ENCODE peak calls at places on chromosomes 3 and 15, in seven cellular contexts. E, A, W, T, Z, L and X are unnamed samples.

GRCh38 chr3:182713743-182714517 is 79.4 kb upstream of the ATP11B start:
- DNase-seq in L (peak), W (peak), E (peak), Z (no peak), T (no peak), A (no peak), X (peak)

GRCh38 chr3:116199063-116199462 is 246.2 kb downstream of the LSAMP start:
- DNase-seq in A (no peak), W (no peak), Z (no peak), T (no peak), L (no peak), E (no peak), X (no peak)

GRCh38 chr15:100879461-100880138 is at the start of gene ALDH1A3:
- DNase-seq in W (no peak), Z (no peak), A (peak), L (peak), T (no peak), E (peak), X (peak)

GRCh38 chr15:71093089-71094024 is 21.9 kb upstream of the THSD4 start:
- DNase-seq in W (no peak), T (no peak), L (peak), A (peak), Z (no peak), E (peak), X (peak)

GRCh38 chr3:108125151-108125540 is 34.3 kb upstream of the CD47 start:
- DNase-seq in E (no peak), A (no peak), L (no peak), Z (no peak), W (no peak), T (no peak), X (no peak)

GRCh38 chr3:143507735-143508580 is 340.3 kb downstream of the SLC9A9 start:
- DNase-seq in T (no peak), E (peak), W (no peak), Z (no peak), L (peak), A (no peak), X (peak)

GRCh38 chr3:26712211-26713026 is 89.8 kb downstream of the LRRC3B start:
- DNase-seq in E (no peak), T (no peak), W (no peak), L (peak), Z (no peak), A (no peak), X (peak)

GRCh38 chr3:9151240-9151639 is 98.2 kb downstream of the SRGAP3 start:
- DNase-seq in A (no peak), E (peak), L (peak), W (no peak), Z (no peak), T (no peak), X (peak)

GRCh38 chr3:45870099-45870498 is 16.2 kb upstream of the CCR9 start:
- DNase-seq in T (no peak), A (no peak), E (no peak), Z (no peak), W (no peak), L (no peak), X (no peak)

GRCh38 chr3:52779411-52780297 is 2.3 kb downstream of the ITIH1 start:
- DNase-seq in T (peak), L (no peak), W (no peak), A (no peak), E (no peak), Z (no peak), X (no peak)

GRCh38 chr15:43204016-43204901 is 16.6 kb downstream of the EPB42 start:
- DNase-seq in Z (no peak), E (peak), L (peak), A (peak), T (no peak), W (peak), X (peak)

GRCh38 chr15:60563539-60564404 is 84.8 kb upstream of the ICE2 start:
- DNase-seq in Z (no peak), L (no peak), E (no peak), W (no peak), A (no peak), T (no peak), X (no peak)

GRCh38 chr3:143951351-143951971 is 20.2 kb upstream of the DIPK2A start:
- DNase-seq in W (peak), E (peak), A (no peak), Z (no peak), T (no peak), L (peak), X (peak)

GRCh38 chr3:158381274-158381868 is 189.6 kb upstream of the MLF1 start:
- DNase-seq in L (peak), E (peak), Z (no peak), T (no peak), A (no peak), W (no peak), X (no peak)

GRCh38 chr15:69272139-69272538 is 26.6 kb upstream of the PAQR5 start:
- DNase-seq in W (no peak), E (no peak), T (no peak), A (no peak), Z (no peak), L (no peak), X (no peak)

GRCh38 chr15:89052474-89052873 is 35.8 kb upstream of the ABHD2 start:
- DNase-seq in T (no peak), A (no peak), Z (no peak), W (peak), L (peak), E (peak), X (peak)

GRCh38 chr3:30649572-30650310 is 43.3 kb downstream of the TGFBR2 start:
- DNase-seq in A (no peak), T (no peak), W (no peak), L (no peak), Z (no peak), E (peak), X (peak)

GRCh38 chr3:98692787-98693473 is 70.2 kb upstream of the ST3GAL6 start:
- DNase-seq in L (no peak), W (no peak), T (no peak), Z (no peak), A (no peak), E (peak), X (peak)

GRCh38 chr15:80934761-80935221 is 54.8 kb downstream of the MESD start:
- DNase-seq in A (no peak), W (no peak), Z (no peak), E (peak), T (no peak), L (no peak), X (peak)

GRCh38 chr3:155365178-155365783 is 71.8 kb upstream of the STRIT1 start:
- DNase-seq in W (no peak), T (no peak), E (no peak), Z (no peak), A (no peak), L (no peak), X (no peak)
- H3K4me3 ChIP-seq in W (no peak), T (no peak), E (no peak), Z (no peak), A (no peak), L (no peak), X (no peak)

GRCh38 chr3:174862101-174862500 is 3.0 kb downstream of the NAALADL2 start:
- DNase-seq in Z (no peak), W (no peak), A (no peak), E (no peak), T (no peak), L (peak), X (no peak)
- TF ChIP-seq CTCF in Z (no peak), W (no peak), A (no peak), E (no peak), T (no peak), L (peak), X (no peak)

DNA sequence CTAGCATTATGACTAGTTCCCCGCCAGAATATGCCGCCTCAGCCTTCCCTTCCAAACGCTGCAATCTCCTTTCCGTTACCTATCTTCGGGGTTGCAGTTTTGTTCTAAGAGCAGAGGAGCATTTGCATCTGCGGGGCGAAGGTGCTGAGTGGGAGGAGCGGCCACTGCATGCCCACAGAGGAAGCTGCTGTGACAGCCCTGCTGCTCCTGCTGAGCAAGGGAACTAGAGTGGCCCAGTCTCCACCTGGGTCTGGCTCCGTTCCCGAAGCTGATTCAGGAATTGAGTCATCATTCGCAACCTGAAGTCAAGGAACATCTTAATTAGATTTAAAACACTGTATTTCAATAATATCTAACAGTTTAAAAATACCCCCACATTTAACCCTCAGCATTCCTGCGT is 98.2 kb upstream of the TJP1 start:
- DNase-seq in W (no peak), L (peak), E (no peak), Z (no peak), T (no peak), A (peak), X (no peak)
- H3K4me3 ChIP-seq in W (no peak), L (peak), E (no peak), Z (no peak), T (no peak), A (no peak), X (no peak)

DNA sequence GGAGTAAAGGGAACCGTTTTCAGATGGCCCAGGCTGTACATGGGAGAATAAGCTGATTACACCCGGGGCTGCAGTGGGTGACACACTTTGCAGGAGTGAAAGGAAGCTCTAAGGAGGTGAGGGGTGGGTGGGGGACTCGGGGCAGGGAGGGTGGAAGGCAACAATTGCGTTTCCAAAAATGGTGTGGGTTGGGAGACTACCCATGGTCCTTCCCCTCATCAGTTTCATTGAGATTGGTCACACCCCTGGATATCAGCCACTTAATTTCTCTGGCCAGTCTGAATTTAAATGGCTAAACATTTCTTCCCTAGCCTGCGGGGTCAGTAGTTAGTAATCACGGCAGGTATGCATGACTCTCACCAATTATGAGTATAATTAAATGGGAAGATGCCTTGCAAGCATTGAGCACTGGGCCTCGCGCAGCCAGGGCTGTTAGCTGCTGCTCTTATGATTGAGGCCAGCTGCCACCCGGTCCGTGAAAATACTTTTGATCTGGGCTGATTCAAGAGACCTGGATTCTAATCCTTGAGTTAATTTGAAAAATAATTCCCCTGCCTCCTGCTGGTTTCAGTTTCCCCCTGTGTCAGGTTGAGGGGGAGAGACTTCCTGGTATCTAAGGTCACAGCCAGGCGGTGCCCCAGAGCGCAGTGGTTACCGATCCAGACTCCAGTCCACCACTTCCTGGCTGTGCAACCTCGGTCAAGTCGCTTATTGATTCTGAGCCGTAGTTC is 23.3 kb downstream of the SLC6A6 start:
- DNase-seq in Z (no peak), T (no peak), W (no peak), E (no peak), L (no peak), A (no peak), X (no peak)
- TF ChIP-seq CTCF in Z (no peak), T (no peak), W (no peak), E (no peak), L (no peak), A (no peak), X (no peak)

GRCh38 chr15:25065286-25065685 is 110.5 kb downstream of the SNRPN start:
- DNase-seq in E (no peak), Z (no peak), T (no peak), A (no peak), L (no peak), W (no peak), X (no peak)
- H3K4me3 ChIP-seq in E (no peak), Z (no peak), T (peak), A (no peak), L (no peak), W (no peak), X (no peak)

GRCh38 chr3:133937756-133938601 is 42.3 kb upstream of the RAB6B start:
- DNase-seq in W (peak), L (no peak), E (peak), T (no peak), Z (no peak), A (no peak), X (peak)
- TF ChIP-seq CTCF in W (no peak), L (no peak), E (peak), T (no peak), Z (no peak), A (no peak), X (no peak)

GRCh38 chr3:69543080-69543429 is 157.2 kb upstream of the FRMD4B start:
- DNase-seq in T (no peak), Z (no peak), W (no peak), A (no peak), L (no peak), E (no peak), X (no peak)

GRCh38 chr3:69541823-69542264 is 156.0 kb upstream of the FRMD4B start:
- DNase-seq in W (no peak), A (no peak), L (peak), Z (no peak), E (no peak), T (no peak), X (peak)

GRCh38 chr3:69536306-69537020 is 150.6 kb upstream of the FRMD4B start:
- DNase-seq in E (no peak), Z (no peak), T (no peak), L (no peak), W (no peak), A (no peak), X (no peak)

GRCh38 chr3:69542265-69543079 is 156.6 kb upstream of the FRMD4B start:
- DNase-seq in L (peak), W (no peak), T (no peak), A (peak), E (no peak), Z (no peak), X (peak)

GRCh38 chr3:69541059-69541471 is 155.2 kb upstream of the FRMD4B start:
- DNase-seq in Z (no peak), E (no peak), L (peak), A (no peak), W (no peak), T (no peak), X (no peak)
- H3K4me3 ChIP-seq in Z (no peak), E (no peak), L (peak), A (peak), W (peak), T (peak), X (no peak)

GRCh38 chr15:73015493-73015892 is 36.8 kb upstream of the NEO1 start:
- DNase-seq in T (no peak), E (no peak), W (no peak), Z (no peak), A (no peak), L (no peak), X (no peak)
- TF ChIP-seq CTCF in T (no peak), E (no peak), W (no peak), Z (no peak), A (no peak), L (no peak), X (no peak)

DNA sequence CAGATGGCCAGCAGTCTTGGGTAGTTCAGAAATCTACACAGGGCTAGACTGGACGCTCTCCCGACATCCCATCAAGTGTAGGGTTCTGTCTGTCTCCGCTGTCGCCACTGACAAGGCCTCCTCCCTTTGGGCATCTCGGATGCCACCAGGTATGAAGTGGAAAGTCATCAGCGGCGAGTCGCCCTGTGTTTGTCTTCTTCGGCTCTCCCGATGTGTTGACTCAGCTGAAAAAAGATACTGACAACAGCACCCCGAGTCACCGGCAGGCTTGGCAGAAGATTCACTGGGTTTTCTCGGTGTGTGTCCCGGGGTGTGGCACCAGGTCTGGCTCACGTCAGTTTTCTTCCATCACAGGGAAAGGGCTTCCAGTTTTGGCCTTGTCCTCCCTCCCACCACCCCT is 42.2 kb upstream of the VPS8 start:
- DNase-seq in L (peak), Z (no peak), W (no peak), E (no peak), A (no peak), T (no peak), X (no peak)
- H3K4me3 ChIP-seq in L (no peak), Z (no peak), W (no peak), E (no peak), A (no peak), T (no peak), X (no peak)